ENCODE peak calls at places on chromosomes 5 and 9, in seven cellular contexts. U, R, S, C, F, A and H are unnamed samples.

GRCh38 chr9:93207326-93207814 is 23.4 kb downstream of the WNK2 start:
- DNase-seq in U (no peak), R (peak; percentile 11), S (no peak), C (no peak), F (no peak), A (peak; percentile 74), H (no peak)

GRCh38 chr5:8461543-8461942 is 592.6 kb downstream of the MTRR start:
- DNase-seq in U (no peak), R (no peak), S (no peak), C (no peak), F (no peak), A (no peak), H (no peak)

GRCh38 chr9:94804917-94805544 is 78.5 kb downstream of the AOPEP start:
- DNase-seq in U (no peak), R (no peak), S (no peak), C (no peak), F (no peak), A (no peak), H (no peak)

GRCh38 chr5:168468836-168469235 is 17.4 kb upstream of the RARS1 start:
- DNase-seq in U (no peak), R (peak; percentile 93), S (no peak), C (no peak), F (no peak), A (no peak), H (peak; percentile 67)

GRCh38 chr9:120863833-120864232 is 13.2 kb downstream of the PHF19 start:
- DNase-seq in U (no peak), R (no peak), S (no peak), C (peak; percentile 60), F (no peak), A (no peak), H (no peak)

GRCh38 chr9:83744206-83744605 is 36.4 kb upstream of the UBQLN1 start:
- DNase-seq in U (no peak), R (no peak), S (no peak), C (no peak), F (no peak), A (no peak), H (no peak)

GRCh38 chr5:5537426-5537825 is 114.9 kb downstream of the ICE1 start:
- DNase-seq in U (no peak), R (no peak), S (no peak), C (no peak), F (no peak), A (no peak), H (no peak)

GRCh38 chr5:42991477-42992034 is 48.6 kb downstream of the ANXA2R start:
- DNase-seq in U (no peak), R (peak; percentile 24), S (no peak), C (peak; percentile 32), F (peak; percentile 29), A (no peak), H (no peak)

GRCh38 chr5:32277782-32278181 is 35.0 kb downstream of the MTMR12 start:
- DNase-seq in U (no peak), R (no peak), S (no peak), C (no peak), F (no peak), A (no peak), H (no peak)

GRCh38 chr9:114851301-114851700 is 45.5 kb upstream of the TNFSF15 start:
- DNase-seq in U (no peak), R (no peak), S (no peak), C (no peak), F (peak; percentile 11), A (no peak), H (no peak)
- H3K4me2 ChIP-seq in U (no peak overlapping the region), R (no peak overlapping the region), S (no peak overlapping the region), C (no peak overlapping the region), F (no peak overlapping the region), A (no peak overlapping the region), H (no peak overlapping the region)

GRCh38 chr5:82367930-82368329 is 89.8 kb upstream of the RPS23 start:
- DNase-seq in U (no peak), R (no peak), S (no peak), C (no peak), F (no peak), A (no peak), H (no peak)
- H2BK120ac ChIP-seq in U (no peak overlapping the region), R (no peak overlapping the region), S (no peak overlapping the region), C (no peak overlapping the region), F (no peak overlapping the region), A (no peak overlapping the region), H (no peak overlapping the region)

GRCh38 chr5:68368686-68369359 is 153.3 kb downstream of the PIK3R1 start:
- DNase-seq in U (no peak), R (peak; percentile 16), S (no peak), C (no peak), F (no peak), A (no peak), H (no peak)

GRCh38 chr5:68367717-68368116 is 152.2 kb downstream of the PIK3R1 start:
- DNase-seq in U (no peak), R (no peak), S (no peak), C (no peak), F (no peak), A (no peak), H (no peak)

GRCh38 chr5:68368280-68368679 is 152.7 kb downstream of the PIK3R1 start:
- DNase-seq in U (no peak), R (peak; percentile 2), S (no peak), C (no peak), F (no peak), A (no peak), H (no peak)

GRCh38 chr5:68371607-68372006 is 156.1 kb downstream of the PIK3R1 start:
- DNase-seq in U (no peak), R (no peak), S (no peak), C (no peak), F (no peak), A (no peak), H (no peak)

DNA sequence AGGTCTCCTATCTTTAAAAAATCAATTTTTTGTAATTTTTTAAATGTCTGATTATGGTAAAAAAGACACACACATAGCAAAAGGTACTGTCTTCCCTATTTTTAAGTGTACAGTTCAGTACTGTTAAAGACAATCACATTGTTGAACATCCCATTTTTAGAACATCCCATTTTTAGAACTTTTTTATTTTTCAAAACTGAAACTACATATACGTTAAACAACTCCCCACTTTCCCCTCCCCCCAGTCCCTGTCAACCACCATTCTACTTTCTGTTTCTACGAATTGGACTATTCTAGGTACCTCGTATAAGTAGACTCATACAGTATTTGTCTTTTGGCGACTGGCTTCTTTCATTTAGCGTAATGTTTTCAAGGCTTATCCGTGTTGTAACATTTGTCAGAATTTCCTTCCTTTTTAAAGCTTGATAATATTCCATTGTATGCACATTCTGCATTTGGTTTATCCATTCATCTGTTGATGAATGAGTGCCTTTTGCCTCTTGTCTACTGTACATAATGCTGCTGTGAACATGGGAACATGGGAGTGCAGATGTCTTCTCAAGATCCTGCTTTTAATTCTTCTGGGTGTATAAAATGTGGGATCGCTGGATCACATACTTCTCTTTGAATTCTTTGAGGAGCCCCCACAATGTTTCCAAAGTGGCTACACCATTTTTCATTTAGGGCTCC is 154.0 kb downstream of the PIK3R1 start:
- DNase-seq in U (no peak), R (no peak), S (no peak), C (no peak), F (no peak), A (no peak), H (no peak)
- H3K4me2 ChIP-seq in U (no peak overlapping the region), R (no peak overlapping the region), S (no peak overlapping the region), C (no peak overlapping the region), F (no peak overlapping the region), A (no peak overlapping the region), H (no peak overlapping the region)

DNA sequence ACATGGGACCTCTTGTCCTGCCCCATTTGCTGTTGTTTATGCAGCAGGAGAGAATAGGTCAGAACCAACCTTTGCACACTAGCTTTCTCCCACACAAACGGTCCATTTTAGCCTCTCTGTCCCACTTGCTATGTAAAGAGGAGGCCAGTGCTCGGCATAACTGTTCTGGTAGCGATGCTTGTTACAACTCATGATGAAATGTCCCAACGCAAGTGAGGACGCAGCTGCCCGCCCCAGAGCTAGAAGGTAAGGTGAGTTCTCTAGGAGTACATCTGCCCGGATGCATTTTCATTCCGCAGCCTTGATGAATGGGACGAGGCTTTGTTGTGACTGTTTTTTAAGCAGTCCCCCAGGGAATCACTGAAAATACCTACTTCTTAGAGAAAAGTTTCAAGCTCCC is 14.1 kb downstream of the S1PR3 start:
- DNase-seq in U (no peak), R (no peak), S (peak; percentile 37), C (no peak), F (no peak), A (no peak), H (no peak)
- H2BK120ac ChIP-seq in U (no peak overlapping the region), R (no peak overlapping the region), S (no peak overlapping the region), C (no peak overlapping the region), F (no peak overlapping the region), A (no peak overlapping the region), H (no peak overlapping the region)

GRCh38 chr9:8560560-8561525 is 761.3 kb upstream of the DMAC1 start:
- DNase-seq in U (no peak), R (peak; percentile 0), S (no peak), C (no peak), F (peak; percentile 70), A (no peak), H (peak; percentile 81)
- H3K4me2 ChIP-seq in U (no peak overlapping the region), R (no peak overlapping the region), S (peak overlapping the region; percentile 44), C (no peak overlapping the region), F (no peak overlapping the region), A (no peak overlapping the region), H (no peak overlapping the region)

DNA sequence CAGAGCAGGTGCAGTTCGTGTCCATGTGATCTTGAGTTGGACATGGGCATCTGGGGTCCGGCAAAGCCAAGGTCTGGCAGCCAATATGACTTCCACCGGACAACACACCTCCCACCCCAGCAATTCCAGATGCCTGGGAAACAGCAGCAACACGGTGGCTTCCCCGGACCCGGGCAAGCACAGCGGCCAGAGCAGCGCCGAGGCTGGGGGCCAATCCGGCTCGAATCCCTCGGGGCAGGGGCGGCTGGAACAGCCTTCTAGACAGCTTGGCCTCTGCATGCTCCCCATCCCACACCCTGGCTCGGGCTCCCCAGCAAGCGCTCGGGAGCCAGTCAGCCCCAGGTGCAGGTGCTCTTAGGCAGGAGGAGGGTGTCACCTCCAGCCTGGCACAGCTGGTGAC is 28.0 kb downstream of the DBH start:
- DNase-seq in U (no peak), R (no peak), S (no peak), C (no peak), F (no peak), A (no peak), H (no peak)
- H2BK120ac ChIP-seq in U (no peak overlapping the region), R (no peak overlapping the region), S (no peak overlapping the region), C (no peak overlapping the region), F (no peak overlapping the region), A (no peak overlapping the region), H (no peak overlapping the region)

DNA sequence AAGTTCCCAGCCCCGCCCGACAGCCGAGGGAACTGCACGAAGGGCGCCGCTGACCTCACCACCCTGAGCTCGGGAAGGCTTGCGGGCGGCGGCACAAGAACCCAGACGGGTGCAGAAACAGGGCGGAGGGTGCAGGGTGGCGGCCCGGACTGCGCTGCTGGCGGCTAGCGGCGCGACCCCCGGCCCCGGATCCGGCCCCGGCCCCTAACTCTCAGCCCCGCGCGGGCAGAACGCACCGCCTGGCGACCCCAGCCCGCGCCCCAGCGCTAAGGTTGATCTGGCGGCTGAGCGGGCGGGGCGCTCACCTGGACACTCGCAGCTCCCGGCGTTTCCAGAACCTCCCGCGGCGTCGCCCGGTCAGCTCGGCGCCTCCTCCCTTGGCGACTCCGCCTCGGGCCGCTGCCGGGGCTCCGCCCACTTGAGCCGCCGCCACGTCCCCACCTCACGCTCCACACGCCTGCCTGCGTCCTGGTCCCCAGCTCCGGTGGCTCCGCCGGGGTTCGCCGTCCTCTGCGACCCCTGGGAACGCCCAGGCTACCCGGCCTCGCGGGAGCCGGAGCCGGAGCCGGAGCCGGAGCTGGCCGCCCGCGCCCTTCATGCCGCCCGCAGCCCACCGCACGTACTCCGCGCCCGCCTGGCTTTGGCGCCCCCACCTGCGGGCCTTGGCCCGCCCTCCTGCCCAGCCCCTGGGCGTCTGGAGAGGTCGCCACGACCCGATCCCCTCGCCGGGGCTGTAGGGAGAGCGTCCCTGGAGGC is at the start of gene P4HA2:
- DNase-seq in U (peak; percentile 76), R (peak; percentile 65), S (peak; percentile 86), C (peak; percentile 85), F (peak; percentile 77), A (peak; percentile 86), H (peak; percentile 79)
- H3K4me2 ChIP-seq in U (peak within 1 kb of the TSS; percentile 92), R (peak within 1 kb of the TSS; percentile 98), S (peak within 1 kb of the TSS; percentile 75), C (peak within 1 kb of the TSS; percentile 76), F (peak within 1 kb of the TSS; percentile 79), A (peak within 1 kb of the TSS; percentile 95), H (peak within 1 kb of the TSS; percentile 55)